ENCODE peak calls at places on chromosomes 4 and X, in ten cellular contexts. One of them, this sample, is unnamed.

GRCh38 chr4:16772366-16772850 is 126.0 kb downstream of the LDB2 start:
- DNase-seq in HS-5: no peak
- DNase-seq in AG04450: no peak
- DNase-seq in NCI-H2171 treated with DMSO at 0.1 percent for 48 hours: no peak
- DNase-seq in glomerular endothelial cell: no peak
- DNase-seq in fibroblast of pulmonary artery: peak
- DNase-seq in AG08396: no peak
- DNase-seq in kidney tubule cell: no peak
- DNase-seq in choroid plexus epithelial cell: peak
- DNase-seq in BE2C: no peak
- DNase-seq in this sample: no peak

GRCh38 chrX:110699109-110699508 is 96.5 kb downstream of the CHRDL1 start:
- DNase-seq in HS-5: peak
- DNase-seq in AG04450: no peak
- DNase-seq in NCI-H2171 treated with DMSO at 0.1 percent for 48 hours: no peak
- DNase-seq in glomerular endothelial cell: no peak
- DNase-seq in fibroblast of pulmonary artery: no peak
- DNase-seq in AG08396: peak
- DNase-seq in kidney tubule cell: peak
- DNase-seq in choroid plexus epithelial cell: no peak
- DNase-seq in BE2C: no peak
- DNase-seq in this sample: peak

GRCh38 chr4:66629927-66630326 is 915.4 kb downstream of the CENPC start:
- DNase-seq in HS-5: no peak
- DNase-seq in AG04450: no peak
- DNase-seq in NCI-H2171 treated with DMSO at 0.1 percent for 48 hours: no peak
- DNase-seq in glomerular endothelial cell: no peak
- DNase-seq in fibroblast of pulmonary artery: no peak
- DNase-seq in AG08396: no peak
- DNase-seq in kidney tubule cell: no peak
- DNase-seq in choroid plexus epithelial cell: no peak
- DNase-seq in BE2C: no peak
- DNase-seq in this sample: no peak

GRCh38 chr4:106628616-106629606 is 260.3 kb upstream of the GIMD1 start:
- DNase-seq in HS-5: no peak
- DNase-seq in AG04450: no peak
- DNase-seq in NCI-H2171 treated with DMSO at 0.1 percent for 48 hours: no peak
- DNase-seq in glomerular endothelial cell: no peak
- DNase-seq in fibroblast of pulmonary artery: no peak
- DNase-seq in AG08396: no peak
- DNase-seq in kidney tubule cell: no peak
- DNase-seq in choroid plexus epithelial cell: peak
- DNase-seq in BE2C: no peak
- DNase-seq in this sample: no peak

GRCh38 chr4:186553717-186554116 is 1.6 kb downstream of the MTNR1A start:
- DNase-seq in HS-5: no peak
- DNase-seq in AG04450: no peak
- DNase-seq in NCI-H2171 treated with DMSO at 0.1 percent for 48 hours: no peak
- DNase-seq in glomerular endothelial cell: no peak
- DNase-seq in fibroblast of pulmonary artery: no peak
- DNase-seq in AG08396: no peak
- DNase-seq in kidney tubule cell: no peak
- DNase-seq in choroid plexus epithelial cell: no peak
- DNase-seq in BE2C: no peak
- DNase-seq in this sample: no peak

GRCh38 chrX:137194164-137194563 is 160.4 kb upstream of the GPR101 start:
- DNase-seq in HS-5: no peak
- DNase-seq in AG04450: no peak
- DNase-seq in NCI-H2171 treated with DMSO at 0.1 percent for 48 hours: peak
- DNase-seq in glomerular endothelial cell: no peak
- DNase-seq in fibroblast of pulmonary artery: peak
- DNase-seq in AG08396: peak
- DNase-seq in kidney tubule cell: peak
- DNase-seq in choroid plexus epithelial cell: peak
- DNase-seq in BE2C: peak
- DNase-seq in this sample: peak

GRCh38 chr4:83360018-83360417 is 25.4 kb upstream of the HPSE start:
- DNase-seq in HS-5: no peak
- DNase-seq in AG04450: no peak
- DNase-seq in NCI-H2171 treated with DMSO at 0.1 percent for 48 hours: no peak
- DNase-seq in glomerular endothelial cell: no peak
- DNase-seq in fibroblast of pulmonary artery: no peak
- DNase-seq in AG08396: no peak
- DNase-seq in kidney tubule cell: no peak
- DNase-seq in choroid plexus epithelial cell: no peak
- DNase-seq in BE2C: no peak
- DNase-seq in this sample: no peak

GRCh38 chr4:2259541-2260267 is 2.2 kb downstream of the MXD4 start:
- DNase-seq in HS-5: no peak
- DNase-seq in AG04450: no peak
- DNase-seq in NCI-H2171 treated with DMSO at 0.1 percent for 48 hours: no peak
- DNase-seq in glomerular endothelial cell: no peak
- DNase-seq in fibroblast of pulmonary artery: no peak
- DNase-seq in AG08396: no peak
- DNase-seq in kidney tubule cell: no peak
- DNase-seq in choroid plexus epithelial cell: no peak
- DNase-seq in BE2C: peak
- DNase-seq in this sample: no peak

GRCh38 chr4:109989044-109989443 is 76.4 kb downstream of the EGF start:
- DNase-seq in HS-5: no peak
- DNase-seq in AG04450: no peak
- DNase-seq in NCI-H2171 treated with DMSO at 0.1 percent for 48 hours: no peak
- DNase-seq in glomerular endothelial cell: no peak
- DNase-seq in fibroblast of pulmonary artery: peak
- DNase-seq in AG08396: no peak
- DNase-seq in kidney tubule cell: no peak
- DNase-seq in choroid plexus epithelial cell: peak
- DNase-seq in BE2C: no peak
- DNase-seq in this sample: peak

GRCh38 chrX:29662101-29662500 is 553.3 kb upstream of the MAGEB2 start:
- DNase-seq in HS-5: peak
- DNase-seq in AG04450: no peak
- DNase-seq in NCI-H2171 treated with DMSO at 0.1 percent for 48 hours: no peak
- DNase-seq in glomerular endothelial cell: peak
- DNase-seq in fibroblast of pulmonary artery: peak
- DNase-seq in AG08396: peak
- DNase-seq in kidney tubule cell: peak
- DNase-seq in choroid plexus epithelial cell: peak
- DNase-seq in BE2C: no peak
- DNase-seq in this sample: peak

GRCh38 chrX:24334473-24334872 is 20.6 kb upstream of the SUPT20HL2 start:
- DNase-seq in HS-5: no peak
- DNase-seq in AG04450: no peak
- DNase-seq in NCI-H2171 treated with DMSO at 0.1 percent for 48 hours: no peak
- DNase-seq in glomerular endothelial cell: no peak
- DNase-seq in fibroblast of pulmonary artery: no peak
- DNase-seq in AG08396: no peak
- DNase-seq in kidney tubule cell: peak
- DNase-seq in choroid plexus epithelial cell: no peak
- DNase-seq in BE2C: no peak
- DNase-seq in this sample: no peak

GRCh38 chr4:36237366-36238353 is 6.7 kb downstream of the ARAP2 start:
- DNase-seq in HS-5: no peak
- DNase-seq in AG04450: no peak
- DNase-seq in NCI-H2171 treated with DMSO at 0.1 percent for 48 hours: no peak
- DNase-seq in glomerular endothelial cell: no peak
- DNase-seq in fibroblast of pulmonary artery: no peak
- DNase-seq in AG08396: no peak
- DNase-seq in kidney tubule cell: no peak
- DNase-seq in choroid plexus epithelial cell: no peak
- DNase-seq in BE2C: no peak
- DNase-seq in this sample: no peak

GRCh38 chr4:120921456-120922389 is 803 bp downstream of the PRDM5 start:
- DNase-seq in HS-5: peak
- DNase-seq in AG04450: peak
- DNase-seq in NCI-H2171 treated with DMSO at 0.1 percent for 48 hours: no peak
- DNase-seq in glomerular endothelial cell: no peak
- DNase-seq in fibroblast of pulmonary artery: peak
- DNase-seq in AG08396: peak
- DNase-seq in kidney tubule cell: peak
- DNase-seq in choroid plexus epithelial cell: peak
- DNase-seq in BE2C: peak
- DNase-seq in this sample: peak

GRCh38 chrX:129759576-129760061 is 20.1 kb upstream of the SASH3 start:
- DNase-seq in HS-5: peak
- DNase-seq in AG04450: peak
- DNase-seq in NCI-H2171 treated with DMSO at 0.1 percent for 48 hours: no peak
- DNase-seq in glomerular endothelial cell: no peak
- DNase-seq in fibroblast of pulmonary artery: peak
- DNase-seq in AG08396: peak
- DNase-seq in kidney tubule cell: peak
- DNase-seq in choroid plexus epithelial cell: peak
- DNase-seq in BE2C: no peak
- DNase-seq in this sample: peak

GRCh38 chr4:185039508-185040273 is 21.4 kb downstream of the HELT start:
- DNase-seq in HS-5: no peak
- DNase-seq in AG04450: peak
- DNase-seq in NCI-H2171 treated with DMSO at 0.1 percent for 48 hours: peak
- DNase-seq in glomerular endothelial cell: peak
- DNase-seq in fibroblast of pulmonary artery: peak
- DNase-seq in AG08396: peak
- DNase-seq in kidney tubule cell: peak
- DNase-seq in choroid plexus epithelial cell: peak
- DNase-seq in BE2C: peak
- DNase-seq in this sample: peak

GRCh38 chrX:120125444-120125843 is 9.7 kb upstream of the RHOXF1 start:
- DNase-seq in HS-5: no peak
- DNase-seq in AG04450: no peak
- DNase-seq in NCI-H2171 treated with DMSO at 0.1 percent for 48 hours: no peak
- DNase-seq in glomerular endothelial cell: no peak
- DNase-seq in fibroblast of pulmonary artery: no peak
- DNase-seq in AG08396: peak
- DNase-seq in kidney tubule cell: no peak
- DNase-seq in choroid plexus epithelial cell: peak
- DNase-seq in BE2C: no peak
- DNase-seq in this sample: no peak

GRCh38 chrX:153336988-153337387 is 3.0 kb downstream of the ZNF275 start:
- DNase-seq in HS-5: no peak
- DNase-seq in AG04450: no peak
- DNase-seq in NCI-H2171 treated with DMSO at 0.1 percent for 48 hours: no peak
- DNase-seq in glomerular endothelial cell: no peak
- DNase-seq in fibroblast of pulmonary artery: no peak
- DNase-seq in AG08396: no peak
- DNase-seq in kidney tubule cell: no peak
- DNase-seq in choroid plexus epithelial cell: no peak
- DNase-seq in BE2C: no peak
- DNase-seq in this sample: no peak

GRCh38 chrX:135914404-135914803 is 20.9 kb downstream of the SAGE1 start:
- DNase-seq in HS-5: no peak
- DNase-seq in AG04450: no peak
- DNase-seq in NCI-H2171 treated with DMSO at 0.1 percent for 48 hours: no peak
- DNase-seq in glomerular endothelial cell: no peak
- DNase-seq in fibroblast of pulmonary artery: no peak
- DNase-seq in AG08396: no peak
- DNase-seq in kidney tubule cell: no peak
- DNase-seq in choroid plexus epithelial cell: no peak
- DNase-seq in BE2C: no peak
- DNase-seq in this sample: no peak